ENCODE peak calls at places on chromosomes 1 and 21, in seven cellular contexts. One of them, this sample, is unnamed.
A peak's percentile ranks its signal among the peaks of the same experiment; 100 is the strongest.

GRCh38 chr1:36922071-36922470 is 112.2 kb downstream of the GRIK3 start:
- DNase-seq in AG04450: no peak
- DNase-seq in epithelial cell of prostate: no peak
- DNase-seq in colonic mucosa: no peak
- DNase-seq in neuronal stem cell: no peak
- DNase-seq in pancreas: peak; percentile 1
- DNase-seq in psoas muscle: no peak
- DNase-seq in this sample: no peak

GRCh38 chr1:199669916-199670315 is 357.6 kb upstream of the NR5A2 start:
- DNase-seq in neuronal stem cell: no peak
- DNase-seq in pancreas: no peak
- DNase-seq in AG04450: no peak
- DNase-seq in colonic mucosa: no peak
- DNase-seq in epithelial cell of prostate: no peak
- DNase-seq in psoas muscle: no peak
- DNase-seq in this sample: no peak

GRCh38 chr1:200909757-200910239 is 15.1 kb downstream of the INAVA start:
- DNase-seq in colonic mucosa: no peak
- DNase-seq in epithelial cell of prostate: no peak
- DNase-seq in neuronal stem cell: no peak
- DNase-seq in AG04450: no peak
- DNase-seq in psoas muscle: no peak
- DNase-seq in pancreas: no peak
- DNase-seq in this sample: no peak

GRCh38 chr1:35386954-35387353 is 118.4 kb downstream of the ZMYM4 start:
- DNase-seq in epithelial cell of prostate: no peak
- DNase-seq in neuronal stem cell: no peak
- DNase-seq in pancreas: peak; percentile 49
- DNase-seq in AG04450: no peak
- DNase-seq in colonic mucosa: no peak
- DNase-seq in psoas muscle: no peak
- DNase-seq in this sample: no peak

GRCh38 chr1:42949312-42950145 is 9.1 kb downstream of the SLC2A1 start:
- DNase-seq in epithelial cell of prostate: no peak
- DNase-seq in psoas muscle: no peak
- DNase-seq in colonic mucosa: no peak
- DNase-seq in AG04450: no peak
- DNase-seq in pancreas: no peak
- DNase-seq in neuronal stem cell: no peak
- DNase-seq in this sample: no peak

GRCh38 chr21:16176570-16176969 is 446.8 kb downstream of the USP25 start:
- DNase-seq in epithelial cell of prostate: no peak
- DNase-seq in pancreas: no peak
- DNase-seq in psoas muscle: no peak
- DNase-seq in colonic mucosa: no peak
- DNase-seq in AG04450: no peak
- DNase-seq in neuronal stem cell: no peak
- DNase-seq in this sample: no peak

GRCh38 chr1:30698401-30698981 is 24.9 kb downstream of the MATN1 start:
- DNase-seq in epithelial cell of prostate: no peak
- DNase-seq in pancreas: no peak
- DNase-seq in neuronal stem cell: no peak
- DNase-seq in psoas muscle: peak; percentile 31
- DNase-seq in colonic mucosa: no peak
- DNase-seq in AG04450: no peak
- DNase-seq in this sample: no peak

GRCh38 chr1:1431006-1431844 is 4.3 kb upstream of the VWA1 start:
- DNase-seq in epithelial cell of prostate: no peak
- DNase-seq in psoas muscle: no peak
- DNase-seq in pancreas: peak; percentile 28
- DNase-seq in colonic mucosa: no peak
- DNase-seq in AG04450: no peak
- DNase-seq in neuronal stem cell: no peak
- DNase-seq in this sample: no peak

GRCh38 chr1:109790735-109791494 is 27.2 kb upstream of the EPS8L3 start:
- DNase-seq in neuronal stem cell: no peak
- DNase-seq in psoas muscle: peak; percentile 48
- DNase-seq in epithelial cell of prostate: no peak
- DNase-seq in AG04450: no peak
- DNase-seq in pancreas: peak; percentile 19
- DNase-seq in colonic mucosa: peak; percentile 58
- DNase-seq in this sample: no peak

GRCh38 chr1:86394416-86394815 is 1.7 kb downstream of the ODF2L start:
- DNase-seq in colonic mucosa: no peak
- DNase-seq in AG04450: no peak
- DNase-seq in pancreas: no peak
- DNase-seq in epithelial cell of prostate: no peak
- DNase-seq in psoas muscle: no peak
- DNase-seq in neuronal stem cell: no peak
- DNase-seq in this sample: no peak

GRCh38 chr1:204359474-204360255 is at the start of gene PLEKHA6:
- DNase-seq in psoas muscle: peak; percentile 49
- DNase-seq in pancreas: no peak
- DNase-seq in epithelial cell of prostate: no peak
- DNase-seq in AG04450: no peak
- DNase-seq in neuronal stem cell: no peak
- DNase-seq in colonic mucosa: no peak
- DNase-seq in this sample: peak; percentile 60

GRCh38 chr1:16118706-16119105 is 37.2 kb downstream of the EPHA2 start:
- DNase-seq in neuronal stem cell: no peak
- DNase-seq in AG04450: no peak
- DNase-seq in pancreas: no peak
- DNase-seq in epithelial cell of prostate: no peak
- DNase-seq in colonic mucosa: no peak
- DNase-seq in psoas muscle: no peak
- DNase-seq in this sample: no peak

GRCh38 chr1:11731719-11732283 is 4.1 kb upstream of the AGTRAP start:
- DNase-seq in epithelial cell of prostate: no peak
- DNase-seq in AG04450: peak; percentile 37
- DNase-seq in pancreas: no peak
- DNase-seq in neuronal stem cell: no peak
- DNase-seq in colonic mucosa: peak; percentile 54
- DNase-seq in psoas muscle: peak; percentile 82
- DNase-seq in this sample: peak; percentile 79

GRCh38 chr1:11730429-11730861 is 5.5 kb upstream of the AGTRAP start:
- DNase-seq in colonic mucosa: peak; percentile 69
- DNase-seq in neuronal stem cell: no peak
- DNase-seq in psoas muscle: no peak
- DNase-seq in pancreas: no peak
- DNase-seq in AG04450: no peak
- DNase-seq in epithelial cell of prostate: no peak
- DNase-seq in this sample: no peak

GRCh38 chr1:11735531-11735853 is 444 bp upstream of the AGTRAP start:
- DNase-seq in neuronal stem cell: no peak
- DNase-seq in pancreas: no peak
- DNase-seq in psoas muscle: no peak
- DNase-seq in colonic mucosa: no peak
- DNase-seq in AG04450: no peak
- DNase-seq in epithelial cell of prostate: no peak
- DNase-seq in this sample: no peak

GRCh38 chr1:11735854-11736745 is at the start of gene AGTRAP:
- DNase-seq in AG04450: peak; percentile 67
- DNase-seq in neuronal stem cell: peak; percentile 90
- DNase-seq in epithelial cell of prostate: no peak
- DNase-seq in pancreas: peak; percentile 95
- DNase-seq in psoas muscle: peak; percentile 97
- DNase-seq in colonic mucosa: peak; percentile 97
- DNase-seq in this sample: peak; percentile 86

DNA sequence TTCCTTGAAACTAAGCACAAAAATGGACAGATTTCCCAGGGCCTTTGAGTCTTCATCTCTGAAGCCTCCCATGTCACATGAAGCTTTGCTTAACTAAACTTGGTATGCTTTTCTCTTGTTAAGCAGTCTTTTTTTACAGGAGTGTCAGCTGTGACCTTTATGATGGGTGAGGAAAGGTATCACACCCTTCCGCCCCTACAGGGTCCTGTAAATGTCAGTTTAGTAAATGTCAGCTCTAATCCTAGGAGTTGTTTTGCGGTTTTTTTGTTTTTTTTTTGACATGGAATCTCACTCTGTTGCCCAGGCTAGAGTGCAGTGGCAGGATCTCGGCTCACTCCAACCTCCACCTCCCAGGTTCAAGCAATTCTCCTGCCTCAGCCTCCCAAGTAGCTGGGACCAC is 2.6 kb upstream of the AGTRAP start:
- DNase-seq in AG04450: no peak
- DNase-seq in psoas muscle: no peak
- DNase-seq in neuronal stem cell: no peak
- DNase-seq in colonic mucosa: no peak
- DNase-seq in epithelial cell of prostate: no peak
- DNase-seq in pancreas: no peak
- DNase-seq in this sample: no peak
- H3K27ac ChIP-seq in AG04450: no peak overlapping the region
- H3K27ac ChIP-seq in psoas muscle: no peak overlapping the region
- H3K27ac ChIP-seq in neuronal stem cell: no peak overlapping the region
- H3K27ac ChIP-seq in colonic mucosa: no peak overlapping the region
- H3K27ac ChIP-seq in epithelial cell of prostate: no peak overlapping the region
- H3K27ac ChIP-seq in pancreas: no peak overlapping the region
- H3K27ac ChIP-seq in this sample: peak overlapping the region; percentile 99

GRCh38 chr1:203324103-203325003 is 19.0 kb downstream of the BTG2 start:
- DNase-seq in pancreas: no peak
- DNase-seq in AG04450: no peak
- DNase-seq in neuronal stem cell: no peak
- DNase-seq in psoas muscle: no peak
- DNase-seq in epithelial cell of prostate: no peak
- DNase-seq in colonic mucosa: peak; percentile 53
- DNase-seq in this sample: peak; percentile 63
- H3K27ac ChIP-seq in pancreas: no peak overlapping the region
- H3K27ac ChIP-seq in AG04450: no peak overlapping the region
- H3K27ac ChIP-seq in neuronal stem cell: peak overlapping the region; percentile 99
- H3K27ac ChIP-seq in psoas muscle: peak overlapping the region; percentile 50
- H3K27ac ChIP-seq in epithelial cell of prostate: no peak overlapping the region
- H3K27ac ChIP-seq in colonic mucosa: peak overlapping the region; percentile 99
- H3K27ac ChIP-seq in this sample: peak overlapping the region; percentile 92

GRCh38 chr1:228906461-228906860 is 171.2 kb downstream of the RHOU start:
- DNase-seq in psoas muscle: no peak
- DNase-seq in colonic mucosa: no peak
- DNase-seq in neuronal stem cell: no peak
- DNase-seq in pancreas: no peak
- DNase-seq in epithelial cell of prostate: no peak
- DNase-seq in AG04450: no peak
- DNase-seq in this sample: no peak
- H3K27ac ChIP-seq in psoas muscle: no peak overlapping the region
- H3K27ac ChIP-seq in colonic mucosa: no peak overlapping the region
- H3K27ac ChIP-seq in neuronal stem cell: no peak overlapping the region
- H3K27ac ChIP-seq in pancreas: no peak overlapping the region
- H3K27ac ChIP-seq in epithelial cell of prostate: no peak overlapping the region
- H3K27ac ChIP-seq in AG04450: no peak overlapping the region
- H3K27ac ChIP-seq in this sample: no peak overlapping the region

GRCh38 chr1:230869499-230869898 is 1.2 kb upstream of the C1orf198 start:
- DNase-seq in AG04450: no peak
- DNase-seq in pancreas: no peak
- DNase-seq in neuronal stem cell: no peak
- DNase-seq in epithelial cell of prostate: no peak
- DNase-seq in psoas muscle: no peak
- DNase-seq in colonic mucosa: no peak
- DNase-seq in this sample: no peak
- H3K27ac ChIP-seq in AG04450: peak overlapping the region; percentile 91
- H3K27ac ChIP-seq in pancreas: no peak overlapping the region
- H3K27ac ChIP-seq in neuronal stem cell: no peak overlapping the region
- H3K27ac ChIP-seq in epithelial cell of prostate: no peak overlapping the region
- H3K27ac ChIP-seq in psoas muscle: peak overlapping the region; percentile 90
- H3K27ac ChIP-seq in colonic mucosa: no peak overlapping the region
- H3K27ac ChIP-seq in this sample: no peak overlapping the region